ENCODE peak calls at places on chromosomes 13 and 19, in nine cellular contexts. P is hepatocyte, M is dorsolateral prefrontal cortex, G is gastrocnemius medialis, W is choroid plexus epithelial cell, N is HFFc6, Z is epithelial cell of esophagus, K is GM13977, S is upper lobe of right lung. H is an unnamed sample.

GRCh38 chr13:108919036-108919907 is 289.9 kb downstream of the MYO16 start:
- DNase-seq in P (no peak), M (no peak), G (no peak), W (peak; percentile 66), N (no peak), Z (peak; percentile 85), K (no peak), S (no peak), H (no peak)

GRCh38 chr19:28396259-28396940 is 816.6 kb downstream of the UQCRFS1 start:
- DNase-seq in P (no peak), M (no peak), G (no peak), W (no peak), N (no peak), Z (no peak), K (no peak), S (no peak), H (no peak)

GRCh38 chr13:36839281-36839680 is 20.3 kb downstream of the RFXAP start:
- DNase-seq in P (no peak), M (no peak), G (no peak), W (peak; percentile 34), N (no peak), Z (no peak), K (no peak), S (no peak), H (no peak)

GRCh38 chr19:7888826-7889217 is 512 bp downstream of the LRRC8E start:
- DNase-seq in P (peak; percentile 3), M (no peak), G (no peak), W (no peak), N (no peak), Z (no peak), K (no peak), S (no peak), H (no peak)

GRCh38 chr19:8609210-8610040 is 1.1 kb downstream of the ADAMTS10 start:
- DNase-seq in P (peak; percentile 78), M (peak; percentile 61), G (no peak), W (peak; percentile 70), N (peak; percentile 6), Z (no peak), K (peak; percentile 72), S (peak; percentile 73), H (peak; percentile 55)

GRCh38 chr13:110559986-110560385 is 1.5 kb downstream of the RAB20 start:
- DNase-seq in P (no peak), M (no peak), G (no peak), W (no peak), N (no peak), Z (peak; percentile 21), K (no peak), S (no peak), H (no peak)

GRCh38 chr19:35618857-35619256 is 6.3 kb downstream of the HAUS5 start:
- DNase-seq in P (no peak), M (no peak), G (no peak), W (no peak), N (no peak), Z (no peak), K (no peak), S (no peak), H (no peak)

GRCh38 chr19:30423481-30423880 is 51.3 kb downstream of the ZNF536 start:
- DNase-seq in P (no peak), M (no peak), G (no peak), W (no peak), N (no peak), Z (no peak), K (no peak), S (no peak), H (no peak)

GRCh38 chr19:45037393-45038169 is 1.3 kb upstream of the CLASRP start:
- DNase-seq in P (no peak), M (no peak), G (no peak), W (no peak), N (no peak), Z (no peak), K (no peak), S (no peak), H (no peak)

GRCh38 chr13:109131698-109132257 is 502.4 kb downstream of the MYO16 start:
- DNase-seq in P (peak; percentile 52), M (no peak), G (no peak), W (peak; percentile 91), N (no peak), Z (no peak), K (peak; percentile 26), S (no peak), H (no peak)

GRCh38 chr13:71880753-71881541 is 13.9 kb upstream of the DACH1 start:
- DNase-seq in P (no peak), M (no peak), G (no peak), W (no peak), N (no peak), Z (peak; percentile 67), K (no peak), S (no peak), H (no peak)

GRCh38 chr19:33900817-33901216 is 104.1 kb downstream of the KCTD15 start:
- DNase-seq in P (no peak), M (no peak), G (no peak), W (no peak), N (no peak), Z (no peak), K (no peak), S (no peak), H (no peak)

GRCh38 chr13:40798380-40798779 is 9.0 kb downstream of the SLC25A15 start:
- DNase-seq in P (no peak), M (no peak), G (no peak), W (no peak), N (no peak), Z (no peak), K (no peak), S (no peak), H (no peak)

DNA sequence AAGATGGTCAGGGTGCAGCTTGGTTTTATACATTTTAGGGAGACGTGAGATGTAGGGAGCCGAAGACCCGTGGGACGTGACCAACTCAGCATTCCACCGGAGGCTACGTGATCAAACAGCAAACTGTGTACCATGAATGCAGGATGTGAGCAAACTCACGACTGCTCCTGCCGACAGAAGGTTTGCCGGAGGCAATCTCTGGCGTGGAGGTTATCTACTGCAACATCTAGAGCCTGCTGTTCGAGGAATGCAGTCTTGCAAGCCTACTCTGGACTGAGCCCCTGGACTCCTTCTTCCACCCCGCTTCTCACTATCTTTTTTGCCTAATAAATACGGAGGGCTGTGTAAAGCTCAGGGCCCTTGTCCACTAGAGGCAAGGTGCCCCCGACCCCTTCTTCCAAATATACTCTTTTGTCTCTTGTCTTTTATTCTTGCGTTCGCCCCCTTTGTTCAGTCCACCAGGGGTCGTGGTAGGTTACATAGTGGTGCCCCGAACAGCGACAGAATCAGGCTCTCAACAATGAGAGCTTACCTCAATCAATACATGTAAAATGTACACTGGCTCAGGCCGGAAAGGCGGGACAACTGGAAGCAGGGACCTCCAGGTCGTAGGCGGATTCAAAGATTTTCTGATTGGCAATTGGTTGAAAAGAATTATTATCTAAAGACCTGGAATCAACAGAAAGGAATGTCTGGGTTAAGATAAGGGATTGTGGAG is 8.9 kb upstream of the OR1I1 start:
- DNase-seq in P (peak; percentile 32), M (no peak), G (no peak), W (no peak), N (no peak), Z (peak; percentile 61), K (no peak), S (no peak), H (peak; percentile 4)
- TF ChIP-seq CTCF in P (no peak), M (no peak), G (no peak), W (no peak), N (no peak), Z (no peak), K (no peak), S (no peak), H (no peak)

DNA sequence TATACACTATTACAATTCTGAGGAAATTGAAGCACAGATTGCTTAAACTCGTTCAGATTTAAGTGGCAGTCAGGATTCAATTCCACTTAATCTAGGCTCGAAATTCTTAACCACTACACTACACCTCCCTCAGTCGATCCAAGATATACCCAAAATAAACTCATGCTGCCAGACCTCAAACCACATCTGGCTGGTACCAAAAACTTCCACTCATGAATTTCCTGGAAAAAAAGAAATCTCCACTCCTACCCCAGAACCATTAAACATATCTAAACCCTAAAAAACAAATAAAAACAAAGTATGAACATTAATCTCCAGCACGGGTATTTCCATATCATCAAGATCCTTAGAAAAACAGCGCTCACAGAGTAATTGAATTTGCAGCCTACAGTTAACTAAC is 1.1 kb downstream of the ZFP30 start:
- DNase-seq in P (no peak), M (no peak), G (no peak), W (peak; percentile 2), N (no peak), Z (peak; percentile 1), K (no peak), S (no peak), H (no peak)
- TF ChIP-seq CTCF in P (peak; percentile 1), M (no peak), G (no peak), W (no peak), N (no peak), Z (no peak), K (no peak), S (no peak), H (no peak)

GRCh38 chr13:55244991-55245644 is 1895.6 kb upstream of the PRR20A start:
- DNase-seq in P (peak; percentile 36), M (no peak), G (no peak), W (no peak), N (no peak), Z (peak; percentile 9), K (no peak), S (no peak), H (no peak)
- TF ChIP-seq CTCF in P (peak; percentile 50), M (no peak), G (no peak), W (no peak), N (peak; percentile 17), Z (peak; percentile 10), K (peak; percentile 52), S (no peak), H (no peak)

GRCh38 chr13:38530492-38530891 is 156.4 kb upstream of the FREM2 start:
- DNase-seq in P (peak; percentile 15), M (no peak), G (no peak), W (peak; percentile 65), N (peak; percentile 30), Z (peak; percentile 37), K (no peak), S (no peak), H (no peak)
- TF ChIP-seq CTCF in P (peak; percentile 60), M (peak; percentile 63), G (no peak), W (peak; percentile 53), N (peak; percentile 69), Z (peak; percentile 33), K (peak; percentile 40), S (peak; percentile 27), H (no peak)

H was measured in activated CD8-positive, alpha-beta T cell treated with anti-CD3 and anti-CD28 coated beads for 36 hours.